ENCODE peak calls at places on chromosomes 16 and 17, in five cellular contexts. One of them, this sample, is unnamed.

GRCh38 chr16:57606147-57606846 is 22.1 kb upstream of the ADGRG1 start:
- DNase-seq in CD8-positive, alpha-beta T cell: no peak
- DNase-seq in SW480: no peak
- DNase-seq in NCI-H2081: no peak
- DNase-seq in AG09319: no peak
- DNase-seq in this sample: peak

GRCh38 chr17:7834554-7834890 is 505 bp downstream of the KDM6B start:
- DNase-seq in CD8-positive, alpha-beta T cell: peak
- DNase-seq in SW480: peak
- DNase-seq in NCI-H2081: no peak
- DNase-seq in AG09319: no peak
- DNase-seq in this sample: no peak

GRCh38 chr16:3182608-3183444 is 5.2 kb upstream of the OR1F1 start:
- DNase-seq in CD8-positive, alpha-beta T cell: no peak
- DNase-seq in SW480: peak
- DNase-seq in NCI-H2081: no peak
- DNase-seq in AG09319: no peak
- DNase-seq in this sample: peak

GRCh38 chr17:9696279-9697044 is 51.1 kb downstream of the USP43 start:
- DNase-seq in CD8-positive, alpha-beta T cell: no peak
- DNase-seq in SW480: no peak
- DNase-seq in NCI-H2081: no peak
- DNase-seq in AG09319: no peak
- DNase-seq in this sample: no peak

GRCh38 chr17:45908460-45908859 is 14.1 kb downstream of the MAPT start:
- DNase-seq in CD8-positive, alpha-beta T cell: no peak
- DNase-seq in SW480: no peak
- DNase-seq in NCI-H2081: no peak
- DNase-seq in AG09319: no peak
- DNase-seq in this sample: no peak

GRCh38 chr17:82054351-82055022 is 2.8 kb downstream of the GPS1 start:
- DNase-seq in CD8-positive, alpha-beta T cell: no peak
- DNase-seq in SW480: no peak
- DNase-seq in NCI-H2081: no peak
- DNase-seq in AG09319: no peak
- DNase-seq in this sample: no peak

GRCh38 chr17:82228278-82228841 is 482 bp upstream of the SLC16A3 start:
- DNase-seq in CD8-positive, alpha-beta T cell: no peak
- DNase-seq in SW480: peak
- DNase-seq in NCI-H2081: no peak
- DNase-seq in AG09319: no peak
- DNase-seq in this sample: peak

GRCh38 chr17:6506679-6507231 is 49.6 kb downstream of the PITPNM3 start:
- DNase-seq in CD8-positive, alpha-beta T cell: no peak
- DNase-seq in SW480: peak
- DNase-seq in NCI-H2081: no peak
- DNase-seq in AG09319: no peak
- DNase-seq in this sample: peak

GRCh38 chr17:8904201-8904600 is 36.7 kb upstream of the PIK3R6 start:
- DNase-seq in CD8-positive, alpha-beta T cell: no peak
- DNase-seq in SW480: no peak
- DNase-seq in NCI-H2081: no peak
- DNase-seq in AG09319: no peak
- DNase-seq in this sample: no peak

GRCh38 chr16:83903739-83904138 is 4.8 kb downstream of the MLYCD start:
- DNase-seq in CD8-positive, alpha-beta T cell: no peak
- DNase-seq in SW480: no peak
- DNase-seq in NCI-H2081: no peak
- DNase-seq in AG09319: no peak
- DNase-seq in this sample: no peak

GRCh38 chr17:44961921-44962350 is 6.2 kb downstream of the C1QL1 start:
- DNase-seq in CD8-positive, alpha-beta T cell: no peak
- DNase-seq in SW480: no peak
- DNase-seq in NCI-H2081: no peak
- DNase-seq in AG09319: no peak
- DNase-seq in this sample: no peak

GRCh38 chr16:89193576-89194293 is 6.6 kb downstream of the SLC22A31 start:
- DNase-seq in CD8-positive, alpha-beta T cell: no peak
- DNase-seq in SW480: no peak
- DNase-seq in NCI-H2081: no peak
- DNase-seq in AG09319: no peak
- DNase-seq in this sample: no peak

GRCh38 chr17:64128787-64129514 is 993 bp downstream of the ERN1 start:
- DNase-seq in CD8-positive, alpha-beta T cell: no peak
- DNase-seq in SW480: peak
- DNase-seq in NCI-H2081: no peak
- DNase-seq in AG09319: no peak
- DNase-seq in this sample: peak

GRCh38 chr16:22005746-22006145 is 2.2 kb upstream of the MOSMO start:
- DNase-seq in CD8-positive, alpha-beta T cell: no peak
- DNase-seq in SW480: no peak
- DNase-seq in NCI-H2081: no peak
- DNase-seq in AG09319: no peak
- DNase-seq in this sample: no peak

GRCh38 chr17:50259484-50260324 is 14.6 kb upstream of the TMEM92 start:
- DNase-seq in CD8-positive, alpha-beta T cell: no peak
- DNase-seq in SW480: no peak
- DNase-seq in NCI-H2081: no peak
- DNase-seq in AG09319: no peak
- DNase-seq in this sample: no peak

GRCh38 chr17:39751016-39751543 is 13.3 kb downstream of the GRB7 start:
- DNase-seq in CD8-positive, alpha-beta T cell: no peak
- DNase-seq in SW480: no peak
- DNase-seq in NCI-H2081: no peak
- DNase-seq in AG09319: no peak
- DNase-seq in this sample: no peak

This sample was measured in HT-29.